ENCODE peak calls at places on chromosomes 4 and X, in nine cellular contexts. D is RWPE2, S is glutamatergic neuron, V is fibroblast of the aortic adventitia, Y is GM13977, R is H1, Z is cardiac fibroblast, I is fibroblast of lung, F is left ventricle myocardium inferior. U is an unnamed sample.

GRCh38 chr4:184059099-184059498 is 154.0 kb downstream of the STOX2 start:
- DNase-seq in F (no peak), Y (no peak), Z (no peak), S (no peak), D (no peak), V (no peak), I (no peak), R (no peak), U (no peak)

GRCh38 chrX:13932416-13932815 is 97.3 kb downstream of the GEMIN8 start:
- DNase-seq in D (no peak), V (no peak), Z (no peak), I (no peak), S (no peak), R (no peak), Y (no peak), F (no peak), U (no peak)

GRCh38 chr4:24476209-24476781 is 108.1 kb downstream of the DHX15 start:
- DNase-seq in R (no peak), S (no peak), Z (peak), F (no peak), I (peak), V (peak), Y (peak), D (no peak), U (no peak)

GRCh38 chr4:159010563-159011260 is 92.2 kb upstream of the RAPGEF2 start:
- DNase-seq in F (peak), D (no peak), I (peak), Z (peak), V (peak), Y (no peak), R (no peak), S (no peak), U (no peak)

GRCh38 chrX:40933132-40934078 is 151.8 kb upstream of the USP9X start:
- DNase-seq in S (no peak), Z (peak), R (no peak), Y (peak), V (peak), D (no peak), F (no peak), I (peak), U (no peak)

GRCh38 chr4:85756938-85757337 is 282.0 kb downstream of the ARHGAP24 start:
- DNase-seq in S (peak), Z (peak), D (no peak), I (peak), R (no peak), Y (peak), V (peak), F (no peak), U (peak)

GRCh38 chr4:2663275-2663674 is 92.9 kb downstream of the TNIP2 start:
- DNase-seq in Y (no peak), F (no peak), Z (peak), V (peak), S (no peak), R (no peak), D (no peak), I (peak), U (no peak)

GRCh38 chr4:177182156-177182555 is 127.5 kb upstream of the NEIL3 start:
- DNase-seq in D (no peak), S (no peak), I (peak), R (no peak), F (no peak), Y (no peak), V (peak), Z (peak), U (no peak)

GRCh38 chr4:141246683-141247429 is 26.2 kb downstream of the ZNF330 start:
- DNase-seq in Y (no peak), I (no peak), R (no peak), Z (no peak), D (no peak), S (no peak), V (peak), F (no peak), U (no peak)

GRCh38 chrX:37825225-37825842 is 22.0 kb downstream of the DYNLT3 start:
- DNase-seq in F (no peak), Y (no peak), Z (peak), S (peak), R (no peak), D (no peak), V (peak), I (peak), U (peak)

GRCh38 chr4:168877779-168878491 is 132.1 kb downstream of the CBR4 start:
- DNase-seq in R (no peak), V (no peak), F (peak), Z (peak), I (peak), Y (peak), D (peak), S (peak), U (peak)

GRCh38 chr4:151668687-151669402 is 92.0 kb downstream of the GATB start:
- DNase-seq in R (no peak), Y (no peak), S (no peak), F (no peak), V (no peak), D (no peak), Z (no peak), I (peak), U (no peak)

GRCh38 chr4:53450773-53451172 is 73.3 kb downstream of the FIP1L1 start:
- DNase-seq in Z (no peak), R (no peak), S (no peak), I (no peak), D (no peak), F (no peak), V (peak), Y (no peak), U (no peak)

GRCh38 chr4:61785766-61786165 is 585.6 kb downstream of the ADGRL3 start:
- DNase-seq in I (no peak), D (no peak), Z (no peak), R (no peak), F (no peak), S (no peak), V (no peak), Y (no peak), U (no peak)

GRCh38 chr4:8542776-8543525 is 37.2 kb upstream of the GPR78 start:
- DNase-seq in D (peak), I (no peak), Z (no peak), Y (no peak), S (no peak), F (no peak), V (no peak), R (no peak), U (no peak)

GRCh38 chrX:149472620-149473019 is 32.5 kb downstream of the IDS start:
- DNase-seq in Z (no peak), R (no peak), F (no peak), S (no peak), V (no peak), D (no peak), I (no peak), Y (no peak), U (no peak)

GRCh38 chr4:163923092-163923491 is 428.6 kb downstream of the TMA16 start:
- DNase-seq in R (no peak), I (no peak), V (no peak), Y (no peak), Z (no peak), D (no peak), F (no peak), S (no peak), U (no peak)

GRCh38 chrX:54714424-54714823 is 83.6 kb downstream of the ITIH6 start:
- DNase-seq in Y (no peak), V (no peak), Z (no peak), F (no peak), D (no peak), I (no peak), S (no peak), R (no peak), U (no peak)

GRCh38 chr4:108166441-108167315 is 2.1 kb downstream of the LEF1 start:
- DNase-seq in Z (no peak), V (no peak), S (peak), R (no peak), F (no peak), I (peak), Y (peak), D (no peak), U (peak)

GRCh38 chr4:159308571-159309340 is 205.9 kb downstream of the RAPGEF2 start:
- DNase-seq in Z (no peak), F (no peak), S (no peak), Y (no peak), I (no peak), V (peak), D (no peak), R (no peak), U (no peak)

GRCh38 chr4:101345271-101345595 is 2.1 kb downstream of the PPP3CA start:
- DNase-seq in Z (peak), F (no peak), Y (peak), I (no peak), S (no peak), V (peak), D (no peak), R (no peak), U (peak)

GRCh38 chr4:30863031-30863430 is 142.9 kb downstream of the PCDH7 start:
- DNase-seq in F (no peak), I (peak), Z (peak), S (no peak), D (no peak), V (peak), R (no peak), Y (no peak), U (no peak)

GRCh38 chrX:53239474-53239873 is 14.5 kb upstream of the KDM5C start:
- DNase-seq in I (no peak), Z (peak), R (no peak), V (no peak), F (no peak), S (peak), Y (no peak), D (no peak), U (no peak)

GRCh38 chr4:108072300-108072699 is 82.6 kb downstream of the HADH start:
- DNase-seq in Y (no peak), V (no peak), Z (no peak), R (no peak), S (no peak), D (no peak), F (no peak), I (no peak), U (peak)

GRCh38 chrX:21481761-21482160 is 107.5 kb downstream of the CNKSR2 start:
- DNase-seq in D (no peak), V (no peak), S (no peak), R (no peak), Z (no peak), F (no peak), Y (no peak), I (no peak), U (no peak)

GRCh38 chr4:141548791-141549190 is 87.6 kb upstream of the IL15 start:
- DNase-seq in D (no peak), I (peak), S (no peak), Z (no peak), Y (no peak), F (no peak), R (no peak), V (no peak), U (no peak)

GRCh38 chr4:80239480-80239879 is 27.0 kb upstream of the FGF5 start:
- DNase-seq in Y (no peak), Z (no peak), R (no peak), S (no peak), I (no peak), D (no peak), V (no peak), F (no peak), U (no peak)

GRCh38 chr4:173171987-173172386 is 3.4 kb downstream of the GALNT7 start:
- DNase-seq in R (no peak), F (no peak), Y (no peak), D (no peak), I (no peak), S (no peak), V (no peak), Z (no peak), U (no peak)

GRCh38 chr4:100936676-100937390 is 410.5 kb downstream of the PPP3CA start:
- DNase-seq in Z (peak), F (no peak), V (peak), R (no peak), I (no peak), S (no peak), D (no peak), Y (no peak), U (no peak)

GRCh38 chr4:30844861-30845582 is 124.9 kb downstream of the PCDH7 start:
- DNase-seq in Y (no peak), S (no peak), D (no peak), I (no peak), R (no peak), F (no peak), V (no peak), Z (no peak), U (no peak)

GRCh38 chr4:167176723-167177367 is 57.4 kb downstream of the SPOCK3 start:
- DNase-seq in I (no peak), D (no peak), Z (no peak), F (no peak), R (no peak), V (no peak), S (no peak), Y (no peak), U (no peak)

GRCh38 chr4:138870739-138871633 is 144.6 kb upstream of the NOCT start:
- DNase-seq in V (peak), D (no peak), Y (peak), Z (peak), S (peak), F (peak), R (peak), I (peak), U (peak)

GRCh38 chr4:1277667-1278335 is 11.9 kb upstream of the MAEA start:
- DNase-seq in F (no peak), I (no peak), S (no peak), D (no peak), Z (peak), R (no peak), Y (no peak), V (no peak), U (no peak)

GRCh38 chrX:68832516-68833447 is 4.0 kb downstream of the EFNB1 start:
- DNase-seq in S (no peak), Z (no peak), R (no peak), F (no peak), Y (no peak), D (no peak), V (no peak), I (no peak), U (no peak)

GRCh38 chr4:56435748-56436442 is at the start of gene PAICS:
- DNase-seq in F (peak), S (peak), Z (peak), V (peak), D (peak), Y (peak), I (peak), R (peak), U (peak)

GRCh38 chr4:56434599-56435000 is 815 bp downstream of the PPAT start:
- DNase-seq in Y (peak), D (no peak), F (no peak), Z (peak), I (peak), V (peak), S (no peak), R (no peak), U (no peak)

GRCh38 chr4:56430203-56430602 is 5.2 kb downstream of the PPAT start:
- DNase-seq in Z (no peak), D (no peak), F (no peak), V (no peak), I (no peak), R (no peak), Y (no peak), S (no peak), U (no peak)

GRCh38 chr4:56433280-56433679 is 2.1 kb downstream of the PPAT start:
- DNase-seq in R (no peak), D (no peak), Y (no peak), Z (no peak), S (no peak), F (no peak), I (no peak), V (no peak), U (no peak)

DNA sequence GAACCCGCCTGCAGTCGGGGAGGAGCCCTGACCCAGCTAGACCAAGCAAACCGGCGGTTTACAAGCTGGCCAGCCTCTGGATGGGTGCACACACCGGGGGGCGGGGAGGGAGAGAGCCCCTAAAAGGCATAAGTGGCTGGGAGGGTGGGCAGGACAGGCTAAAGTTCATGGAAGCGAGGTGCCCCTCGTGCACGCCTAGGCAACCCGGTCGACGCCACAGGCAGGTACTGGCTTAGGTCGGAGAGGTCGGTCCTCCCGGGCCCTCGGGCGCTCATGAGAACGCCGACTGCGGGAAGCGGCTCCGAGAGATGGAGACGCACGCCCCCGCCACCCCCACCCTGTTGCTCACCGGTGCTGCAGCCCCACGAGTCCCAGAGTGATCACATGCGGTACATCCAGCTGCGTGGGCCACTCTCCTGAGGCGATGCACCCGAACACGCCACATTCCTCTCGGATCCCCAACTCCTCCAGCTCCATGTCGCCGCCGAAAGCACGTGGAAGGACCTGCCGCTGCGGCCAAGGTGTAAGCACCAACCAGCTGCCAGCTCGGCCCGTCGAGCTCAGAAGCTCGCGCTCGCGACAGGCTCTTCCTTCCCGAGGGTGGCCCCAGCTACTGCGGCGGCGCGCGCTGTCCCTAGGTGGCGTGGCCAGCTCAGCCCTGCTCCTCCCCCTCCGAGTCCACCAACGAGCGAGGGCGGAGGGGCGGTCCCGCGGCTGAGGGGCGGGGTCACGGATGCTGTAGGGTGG is at the start of gene PPAT:
- DNase-seq in V (peak), F (peak), D (peak), R (peak), S (peak), Y (peak), Z (peak), I (peak), U (peak)
- TF ChIP-seq CTCF in V (peak), F (peak), D (no peak), R (no peak), S (peak), Y (peak), Z (no peak), I (peak), U (no peak)

DNA sequence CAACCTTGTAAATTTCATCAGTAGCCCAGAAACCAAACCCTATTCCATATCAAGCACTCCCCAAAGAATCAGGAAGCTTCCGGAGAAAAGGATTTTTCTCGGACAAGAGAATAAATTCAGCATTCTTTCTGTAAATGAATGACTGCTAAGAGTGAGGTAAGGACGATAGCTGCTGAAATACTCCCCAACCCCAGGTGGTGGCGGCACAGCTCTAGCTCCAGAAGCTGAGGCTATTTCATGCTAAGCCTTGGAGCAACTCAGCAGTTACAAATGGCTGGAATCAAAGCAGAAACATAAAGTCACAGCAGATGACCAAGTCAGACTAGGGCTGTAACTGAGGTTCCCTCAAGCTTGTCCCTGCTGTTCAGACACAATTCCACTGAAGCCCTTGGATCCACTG is 13.9 kb upstream of the PCDH19 start:
- DNase-seq in Y (no peak), F (no peak), Z (peak), D (no peak), V (no peak), S (no peak), R (no peak), I (no peak), U (no peak)
- TF ChIP-seq CTCF in Y (no peak), F (no peak), Z (peak), D (no peak), V (peak), S (no peak), R (peak), I (no peak), U (no peak)

DNA sequence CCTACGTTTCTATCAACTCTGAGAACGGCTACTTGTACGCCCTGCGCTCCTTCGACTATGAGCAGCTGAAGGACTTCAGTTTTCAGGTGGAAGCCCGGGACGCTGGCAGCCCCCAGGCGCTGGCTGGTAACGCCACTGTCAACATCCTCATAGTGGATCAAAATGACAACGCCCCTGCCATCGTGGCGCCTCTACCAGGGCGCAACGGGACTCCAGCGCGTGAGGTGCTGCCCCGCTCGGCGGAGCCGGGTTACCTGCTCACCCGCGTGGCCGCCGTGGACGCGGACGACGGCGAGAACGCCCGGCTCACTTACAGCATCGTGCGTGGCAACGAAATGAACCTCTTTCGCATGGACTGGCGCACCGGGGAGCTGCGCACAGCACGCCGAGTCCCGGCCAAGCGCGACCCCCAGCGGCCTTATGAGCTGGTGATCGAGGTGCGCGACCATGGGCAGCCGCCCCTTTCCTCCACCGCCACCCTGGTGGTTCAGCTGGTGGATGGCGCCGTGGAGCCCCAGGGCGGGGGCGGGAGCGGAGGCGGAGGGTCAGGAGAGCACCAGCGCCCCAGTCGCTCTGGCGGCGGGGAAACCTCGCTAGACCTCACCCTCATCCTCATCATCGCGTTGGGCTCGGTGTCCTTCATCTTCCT is 2.7 kb downstream of the PCDH10 start:
- DNase-seq in F (no peak), V (no peak), D (no peak), I (peak), Z (no peak), Y (peak), R (no peak), S (peak), U (peak)
- TF ChIP-seq CTCF in F (no peak), V (no peak), D (peak), I (no peak), Z (no peak), Y (no peak), R (peak), S (peak), U (peak)

DNA sequence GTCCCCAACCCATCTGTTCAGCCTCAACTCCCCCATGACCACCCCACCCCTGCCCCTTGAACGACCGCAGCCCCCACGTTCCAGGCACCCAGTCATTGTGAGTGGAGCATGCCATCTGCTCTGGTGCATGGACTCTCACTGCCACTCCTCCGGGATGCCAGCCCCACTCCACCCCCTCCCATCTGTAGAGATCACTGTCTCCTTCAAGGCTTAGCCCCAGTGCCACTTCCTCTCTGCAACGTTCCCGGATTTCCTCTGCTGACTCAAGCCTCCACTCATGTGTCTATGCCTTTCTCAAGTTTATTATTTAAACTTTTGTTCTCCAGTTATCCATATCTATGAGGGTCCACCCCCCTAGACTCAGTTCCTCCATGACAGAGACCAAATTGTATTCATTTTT is 54.0 kb downstream of the MAML3 start:
- DNase-seq in Z (peak), I (no peak), D (no peak), R (no peak), F (peak), S (peak), V (no peak), Y (no peak), U (no peak)
- TF ChIP-seq CTCF in Z (no peak), I (no peak), D (no peak), R (no peak), F (no peak), S (no peak), V (no peak), Y (no peak), U (no peak)

U was measured in nephron progenitor cell.